ENCODE peak calls at places on chromosomes 13 and 19, in eight cellular contexts. One of them, this sample, is unnamed.

GRCh38 chr19:55493052-55493649 is 4.9 kb downstream of the SSC5D start:
- DNase-seq in LNCaP clone FGC: no peak
- DNase-seq in stimulated activated CD4-positive, alpha-beta T cell treated with anti-CD3 and anti-CD28 coated beads, Interleukin-4, amount 100 ng/mL, for 1 hour: no peak
- DNase-seq in neural crest cell: no peak
- DNase-seq in fibroblast of pulmonary artery: peak
- DNase-seq in omental fat pad: no peak
- DNase-seq in psoas muscle: no peak
- DNase-seq in anterior cingulate cortex: no peak
- DNase-seq in this sample: peak

GRCh38 chr13:65882810-65883209 is 1347.3 kb downstream of the PCDH9 start:
- DNase-seq in LNCaP clone FGC: no peak
- DNase-seq in stimulated activated CD4-positive, alpha-beta T cell treated with anti-CD3 and anti-CD28 coated beads, Interleukin-4, amount 100 ng/mL, for 1 hour: no peak
- DNase-seq in neural crest cell: no peak
- DNase-seq in fibroblast of pulmonary artery: no peak
- DNase-seq in omental fat pad: no peak
- DNase-seq in psoas muscle: no peak
- DNase-seq in anterior cingulate cortex: no peak
- DNase-seq in this sample: no peak

GRCh38 chr19:44741841-44742352 is 6.6 kb upstream of the BCL3 start:
- DNase-seq in LNCaP clone FGC: peak
- DNase-seq in stimulated activated CD4-positive, alpha-beta T cell treated with anti-CD3 and anti-CD28 coated beads, Interleukin-4, amount 100 ng/mL, for 1 hour: no peak
- DNase-seq in neural crest cell: no peak
- DNase-seq in fibroblast of pulmonary artery: peak
- DNase-seq in omental fat pad: peak
- DNase-seq in psoas muscle: peak
- DNase-seq in anterior cingulate cortex: peak
- DNase-seq in this sample: peak

GRCh38 chr13:106589716-106590115 is 21.8 kb upstream of the ARGLU1 start:
- DNase-seq in LNCaP clone FGC: no peak
- DNase-seq in stimulated activated CD4-positive, alpha-beta T cell treated with anti-CD3 and anti-CD28 coated beads, Interleukin-4, amount 100 ng/mL, for 1 hour: no peak
- DNase-seq in neural crest cell: no peak
- DNase-seq in fibroblast of pulmonary artery: peak
- DNase-seq in omental fat pad: no peak
- DNase-seq in psoas muscle: no peak
- DNase-seq in anterior cingulate cortex: no peak
- DNase-seq in this sample: peak

GRCh38 chr19:3360494-3361383 is 5.6 kb upstream of the NFIC start:
- DNase-seq in LNCaP clone FGC: no peak
- DNase-seq in stimulated activated CD4-positive, alpha-beta T cell treated with anti-CD3 and anti-CD28 coated beads, Interleukin-4, amount 100 ng/mL, for 1 hour: peak
- DNase-seq in neural crest cell: no peak
- DNase-seq in fibroblast of pulmonary artery: no peak
- DNase-seq in omental fat pad: no peak
- DNase-seq in psoas muscle: peak
- DNase-seq in anterior cingulate cortex: peak
- DNase-seq in this sample: peak

GRCh38 chr19:44643605-44644390 is at the start of gene PVR:
- DNase-seq in LNCaP clone FGC: no peak
- DNase-seq in stimulated activated CD4-positive, alpha-beta T cell treated with anti-CD3 and anti-CD28 coated beads, Interleukin-4, amount 100 ng/mL, for 1 hour: peak
- DNase-seq in neural crest cell: peak
- DNase-seq in fibroblast of pulmonary artery: peak
- DNase-seq in omental fat pad: peak
- DNase-seq in psoas muscle: peak
- DNase-seq in anterior cingulate cortex: no peak
- DNase-seq in this sample: peak

GRCh38 chr19:29889702-29890101 is 52.3 kb upstream of the URI1 start:
- DNase-seq in LNCaP clone FGC: no peak
- DNase-seq in stimulated activated CD4-positive, alpha-beta T cell treated with anti-CD3 and anti-CD28 coated beads, Interleukin-4, amount 100 ng/mL, for 1 hour: no peak
- DNase-seq in neural crest cell: no peak
- DNase-seq in fibroblast of pulmonary artery: no peak
- DNase-seq in omental fat pad: no peak
- DNase-seq in psoas muscle: no peak
- DNase-seq in anterior cingulate cortex: no peak
- DNase-seq in this sample: no peak

GRCh38 chr19:4474504-4475136 is 2.5 kb downstream of the HDGFL2 start:
- DNase-seq in LNCaP clone FGC: no peak
- DNase-seq in stimulated activated CD4-positive, alpha-beta T cell treated with anti-CD3 and anti-CD28 coated beads, Interleukin-4, amount 100 ng/mL, for 1 hour: peak
- DNase-seq in neural crest cell: peak
- DNase-seq in fibroblast of pulmonary artery: peak
- DNase-seq in omental fat pad: no peak
- DNase-seq in psoas muscle: no peak
- DNase-seq in anterior cingulate cortex: peak
- DNase-seq in this sample: peak

GRCh38 chr13:27269114-27269665 is 1.4 kb upstream of the RASL11A start:
- DNase-seq in LNCaP clone FGC: no peak
- DNase-seq in stimulated activated CD4-positive, alpha-beta T cell treated with anti-CD3 and anti-CD28 coated beads, Interleukin-4, amount 100 ng/mL, for 1 hour: no peak
- DNase-seq in neural crest cell: no peak
- DNase-seq in fibroblast of pulmonary artery: no peak
- DNase-seq in omental fat pad: no peak
- DNase-seq in psoas muscle: no peak
- DNase-seq in anterior cingulate cortex: no peak
- DNase-seq in this sample: no peak

GRCh38 chr13:23630349-23631093 is 60.3 kb downstream of the TNFRSF19 start:
- DNase-seq in LNCaP clone FGC: no peak
- DNase-seq in stimulated activated CD4-positive, alpha-beta T cell treated with anti-CD3 and anti-CD28 coated beads, Interleukin-4, amount 100 ng/mL, for 1 hour: no peak
- DNase-seq in neural crest cell: no peak
- DNase-seq in fibroblast of pulmonary artery: no peak
- DNase-seq in omental fat pad: no peak
- DNase-seq in psoas muscle: no peak
- DNase-seq in anterior cingulate cortex: no peak
- DNase-seq in this sample: peak

GRCh38 chr13:100594731-100595130 is 6.1 kb upstream of the GGACT start:
- DNase-seq in LNCaP clone FGC: no peak
- DNase-seq in stimulated activated CD4-positive, alpha-beta T cell treated with anti-CD3 and anti-CD28 coated beads, Interleukin-4, amount 100 ng/mL, for 1 hour: no peak
- DNase-seq in neural crest cell: no peak
- DNase-seq in fibroblast of pulmonary artery: no peak
- DNase-seq in omental fat pad: no peak
- DNase-seq in psoas muscle: no peak
- DNase-seq in anterior cingulate cortex: no peak
- DNase-seq in this sample: no peak

GRCh38 chr13:51317262-51317661 is 22.2 kb upstream of the SERPINE3 start:
- DNase-seq in LNCaP clone FGC: no peak
- DNase-seq in stimulated activated CD4-positive, alpha-beta T cell treated with anti-CD3 and anti-CD28 coated beads, Interleukin-4, amount 100 ng/mL, for 1 hour: no peak
- DNase-seq in neural crest cell: no peak
- DNase-seq in fibroblast of pulmonary artery: no peak
- DNase-seq in omental fat pad: no peak
- DNase-seq in psoas muscle: no peak
- DNase-seq in anterior cingulate cortex: no peak
- DNase-seq in this sample: peak

GRCh38 chr19:55316646-55317045 is 8.5 kb downstream of the TMEM150B start:
- DNase-seq in LNCaP clone FGC: no peak
- DNase-seq in stimulated activated CD4-positive, alpha-beta T cell treated with anti-CD3 and anti-CD28 coated beads, Interleukin-4, amount 100 ng/mL, for 1 hour: no peak
- DNase-seq in neural crest cell: no peak
- DNase-seq in fibroblast of pulmonary artery: no peak
- DNase-seq in omental fat pad: no peak
- DNase-seq in psoas muscle: no peak
- DNase-seq in anterior cingulate cortex: no peak
- DNase-seq in this sample: no peak

GRCh38 chr13:54750521-54750920 is 1721.9 kb downstream of the OLFM4 start:
- DNase-seq in LNCaP clone FGC: no peak
- DNase-seq in stimulated activated CD4-positive, alpha-beta T cell treated with anti-CD3 and anti-CD28 coated beads, Interleukin-4, amount 100 ng/mL, for 1 hour: no peak
- DNase-seq in neural crest cell: no peak
- DNase-seq in fibroblast of pulmonary artery: no peak
- DNase-seq in omental fat pad: no peak
- DNase-seq in psoas muscle: no peak
- DNase-seq in anterior cingulate cortex: no peak
- DNase-seq in this sample: no peak

GRCh38 chr13:80196756-80197155 is 144.2 kb downstream of the SPRY2 start:
- DNase-seq in LNCaP clone FGC: no peak
- DNase-seq in stimulated activated CD4-positive, alpha-beta T cell treated with anti-CD3 and anti-CD28 coated beads, Interleukin-4, amount 100 ng/mL, for 1 hour: no peak
- DNase-seq in neural crest cell: no peak
- DNase-seq in fibroblast of pulmonary artery: peak
- DNase-seq in omental fat pad: no peak
- DNase-seq in psoas muscle: no peak
- DNase-seq in anterior cingulate cortex: no peak
- DNase-seq in this sample: no peak

GRCh38 chr13:105991131-105991530 is 544.3 kb downstream of the EFNB2 start:
- DNase-seq in LNCaP clone FGC: no peak
- DNase-seq in stimulated activated CD4-positive, alpha-beta T cell treated with anti-CD3 and anti-CD28 coated beads, Interleukin-4, amount 100 ng/mL, for 1 hour: no peak
- DNase-seq in neural crest cell: no peak
- DNase-seq in fibroblast of pulmonary artery: no peak
- DNase-seq in omental fat pad: no peak
- DNase-seq in psoas muscle: no peak
- DNase-seq in anterior cingulate cortex: no peak
- DNase-seq in this sample: no peak

GRCh38 chr13:95924389-95924994 is 128.7 kb downstream of the UGGT2 start:
- DNase-seq in LNCaP clone FGC: no peak
- DNase-seq in stimulated activated CD4-positive, alpha-beta T cell treated with anti-CD3 and anti-CD28 coated beads, Interleukin-4, amount 100 ng/mL, for 1 hour: no peak
- DNase-seq in neural crest cell: no peak
- DNase-seq in fibroblast of pulmonary artery: peak
- DNase-seq in omental fat pad: no peak
- DNase-seq in psoas muscle: no peak
- DNase-seq in anterior cingulate cortex: no peak
- DNase-seq in this sample: peak

GRCh38 chr13:48176781-48177180 is 56.2 kb upstream of the ITM2B start:
- DNase-seq in LNCaP clone FGC: no peak
- DNase-seq in stimulated activated CD4-positive, alpha-beta T cell treated with anti-CD3 and anti-CD28 coated beads, Interleukin-4, amount 100 ng/mL, for 1 hour: no peak
- DNase-seq in neural crest cell: no peak
- DNase-seq in fibroblast of pulmonary artery: no peak
- DNase-seq in omental fat pad: no peak
- DNase-seq in psoas muscle: no peak
- DNase-seq in anterior cingulate cortex: no peak
- DNase-seq in this sample: no peak

GRCh38 chr13:53844747-53845146 is 816.1 kb downstream of the OLFM4 start:
- DNase-seq in LNCaP clone FGC: no peak
- DNase-seq in stimulated activated CD4-positive, alpha-beta T cell treated with anti-CD3 and anti-CD28 coated beads, Interleukin-4, amount 100 ng/mL, for 1 hour: no peak
- DNase-seq in neural crest cell: no peak
- DNase-seq in fibroblast of pulmonary artery: no peak
- DNase-seq in omental fat pad: no peak
- DNase-seq in psoas muscle: no peak
- DNase-seq in anterior cingulate cortex: no peak
- DNase-seq in this sample: no peak

GRCh38 chr13:81874681-81875661 is 1534.0 kb upstream of the SPRY2 start:
- DNase-seq in LNCaP clone FGC: no peak
- DNase-seq in stimulated activated CD4-positive, alpha-beta T cell treated with anti-CD3 and anti-CD28 coated beads, Interleukin-4, amount 100 ng/mL, for 1 hour: no peak
- DNase-seq in neural crest cell: no peak
- DNase-seq in fibroblast of pulmonary artery: no peak
- DNase-seq in omental fat pad: no peak
- DNase-seq in psoas muscle: no peak
- DNase-seq in anterior cingulate cortex: no peak
- DNase-seq in this sample: no peak